ENCODE peak calls at places on chromosomes 12 and 14, in seven cellular contexts. One of them, this sample, is unnamed.

GRCh38 chr14:27553820-27554219 is 956.0 kb upstream of the NOVA1 start:
- DNase-seq in skeletal muscle cell: no peak
- DNase-seq in hepatocyte: no peak
- DNase-seq in mucosa of descending colon: no peak
- DNase-seq in tibial nerve: no peak
- DNase-seq in BJ: no peak
- DNase-seq in lower lobe of right lung: no peak
- DNase-seq in this sample: no peak

GRCh38 chr14:36829547-36829946 is 167.9 kb downstream of the PAX9 start:
- DNase-seq in lower lobe of right lung: no peak
- DNase-seq in mucosa of descending colon: no peak
- DNase-seq in skeletal muscle cell: no peak
- DNase-seq in tibial nerve: no peak
- DNase-seq in BJ: no peak
- DNase-seq in hepatocyte: no peak
- DNase-seq in this sample: no peak

GRCh38 chr14:40697221-40697620 is 909.5 kb upstream of the LRFN5 start:
- DNase-seq in BJ: no peak
- DNase-seq in mucosa of descending colon: no peak
- DNase-seq in lower lobe of right lung: no peak
- DNase-seq in hepatocyte: no peak
- DNase-seq in tibial nerve: no peak
- DNase-seq in skeletal muscle cell: no peak
- DNase-seq in this sample: no peak

GRCh38 chr12:60172266-60172665 is 576.4 kb downstream of the SLC16A7 start:
- DNase-seq in hepatocyte: no peak
- DNase-seq in skeletal muscle cell: no peak
- DNase-seq in mucosa of descending colon: no peak
- DNase-seq in lower lobe of right lung: no peak
- DNase-seq in tibial nerve: no peak
- DNase-seq in BJ: no peak
- DNase-seq in this sample: no peak

GRCh38 chr14:79781882-79782281 is 429.4 kb downstream of the DIO2 start:
- DNase-seq in skeletal muscle cell: no peak
- DNase-seq in mucosa of descending colon: no peak
- DNase-seq in hepatocyte: no peak
- DNase-seq in BJ: peak; percentile 41
- DNase-seq in lower lobe of right lung: no peak
- DNase-seq in tibial nerve: no peak
- DNase-seq in this sample: no peak

GRCh38 chr14:76306131-76306530 is 69.8 kb upstream of the ESRRB start:
- DNase-seq in BJ: no peak
- DNase-seq in mucosa of descending colon: no peak
- DNase-seq in hepatocyte: no peak
- DNase-seq in skeletal muscle cell: no peak
- DNase-seq in lower lobe of right lung: no peak
- DNase-seq in tibial nerve: no peak
- DNase-seq in this sample: no peak

GRCh38 chr14:102474934-102475333 is 34.6 kb downstream of the ANKRD9 start:
- DNase-seq in lower lobe of right lung: peak; percentile 76
- DNase-seq in tibial nerve: no peak
- DNase-seq in hepatocyte: no peak
- DNase-seq in mucosa of descending colon: peak; percentile 63
- DNase-seq in BJ: no peak
- DNase-seq in skeletal muscle cell: no peak
- DNase-seq in this sample: peak; percentile 85

GRCh38 chr12:54032627-54033100 is at the start of gene HOXC5:
- DNase-seq in hepatocyte: peak; percentile 86
- DNase-seq in mucosa of descending colon: peak; percentile 60
- DNase-seq in skeletal muscle cell: peak; percentile 61
- DNase-seq in tibial nerve: peak; percentile 78
- DNase-seq in lower lobe of right lung: no peak
- DNase-seq in BJ: no peak
- DNase-seq in this sample: peak; percentile 76

GRCh38 chr12:105278043-105278697 is 42.2 kb upstream of the APPL2 start:
- DNase-seq in hepatocyte: peak; percentile 42
- DNase-seq in BJ: no peak
- DNase-seq in skeletal muscle cell: no peak
- DNase-seq in mucosa of descending colon: no peak
- DNase-seq in lower lobe of right lung: no peak
- DNase-seq in tibial nerve: no peak
- DNase-seq in this sample: no peak

GRCh38 chr12:6945613-6946012 is 1.8 kb downstream of the C12orf57 start:
- DNase-seq in hepatocyte: no peak
- DNase-seq in skeletal muscle cell: no peak
- DNase-seq in tibial nerve: no peak
- DNase-seq in lower lobe of right lung: peak; percentile 47
- DNase-seq in mucosa of descending colon: peak; percentile 68
- DNase-seq in BJ: no peak
- DNase-seq in this sample: peak; percentile 17

GRCh38 chr12:47808049-47808448 is 11.7 kb downstream of the HDAC7 start:
- DNase-seq in skeletal muscle cell: no peak
- DNase-seq in BJ: no peak
- DNase-seq in hepatocyte: peak; percentile 49
- DNase-seq in tibial nerve: no peak
- DNase-seq in lower lobe of right lung: peak; percentile 72
- DNase-seq in mucosa of descending colon: peak; percentile 90
- DNase-seq in this sample: peak; percentile 69

GRCh38 chr12:47370421-47370820 is 290.7 kb upstream of the AMIGO2 start:
- DNase-seq in tibial nerve: no peak
- DNase-seq in BJ: no peak
- DNase-seq in lower lobe of right lung: no peak
- DNase-seq in mucosa of descending colon: no peak
- DNase-seq in hepatocyte: no peak
- DNase-seq in skeletal muscle cell: no peak
- DNase-seq in this sample: no peak

GRCh38 chr12:93979189-93979588 is 169.2 kb upstream of the PLXNC1 start:
- DNase-seq in tibial nerve: no peak
- DNase-seq in lower lobe of right lung: no peak
- DNase-seq in mucosa of descending colon: no peak
- DNase-seq in hepatocyte: peak; percentile 34
- DNase-seq in skeletal muscle cell: no peak
- DNase-seq in BJ: no peak
- DNase-seq in this sample: no peak

GRCh38 chr12:9651265-9651729 is 18.2 kb upstream of the CLEC2D start:
- DNase-seq in hepatocyte: no peak
- DNase-seq in mucosa of descending colon: no peak
- DNase-seq in lower lobe of right lung: no peak
- DNase-seq in BJ: peak; percentile 70
- DNase-seq in tibial nerve: no peak
- DNase-seq in skeletal muscle cell: no peak
- DNase-seq in this sample: no peak

GRCh38 chr14:84144166-84144565 is 1385.8 kb upstream of the FLRT2 start:
- DNase-seq in hepatocyte: no peak
- DNase-seq in lower lobe of right lung: no peak
- DNase-seq in tibial nerve: no peak
- DNase-seq in skeletal muscle cell: peak; percentile 16
- DNase-seq in mucosa of descending colon: no peak
- DNase-seq in BJ: no peak
- DNase-seq in this sample: no peak

GRCh38 chr12:8912910-8913309 is 1.4 kb upstream of the PHC1 start:
- DNase-seq in skeletal muscle cell: no peak
- DNase-seq in BJ: no peak
- DNase-seq in tibial nerve: no peak
- DNase-seq in hepatocyte: peak; percentile 24
- DNase-seq in lower lobe of right lung: no peak
- DNase-seq in mucosa of descending colon: no peak
- DNase-seq in this sample: no peak

GRCh38 chr12:116434155-116435065 is 124.8 kb upstream of the MAP1LC3B2 start:
- DNase-seq in BJ: peak; percentile 81
- DNase-seq in lower lobe of right lung: peak; percentile 87
- DNase-seq in mucosa of descending colon: peak; percentile 83
- DNase-seq in tibial nerve: peak; percentile 85
- DNase-seq in skeletal muscle cell: peak; percentile 78
- DNase-seq in hepatocyte: peak; percentile 93
- DNase-seq in this sample: peak; percentile 81

GRCh38 chr14:102940729-102941362 is 18.4 kb downstream of the AMN start:
- DNase-seq in mucosa of descending colon: no peak
- DNase-seq in tibial nerve: no peak
- DNase-seq in BJ: no peak
- DNase-seq in lower lobe of right lung: no peak
- DNase-seq in hepatocyte: no peak
- DNase-seq in skeletal muscle cell: no peak
- DNase-seq in this sample: no peak

GRCh38 chr14:61188196-61188595 is 92.9 kb downstream of the TMEM30B start:
- DNase-seq in mucosa of descending colon: peak; percentile 56
- DNase-seq in BJ: no peak
- DNase-seq in skeletal muscle cell: no peak
- DNase-seq in lower lobe of right lung: peak; percentile 45
- DNase-seq in tibial nerve: no peak
- DNase-seq in hepatocyte: no peak
- DNase-seq in this sample: peak; percentile 86

GRCh38 chr12:25800101-25800500 is 158.4 kb upstream of the RASSF8 start:
- DNase-seq in tibial nerve: no peak
- DNase-seq in skeletal muscle cell: no peak
- DNase-seq in lower lobe of right lung: no peak
- DNase-seq in hepatocyte: no peak
- DNase-seq in BJ: no peak
- DNase-seq in mucosa of descending colon: no peak
- DNase-seq in this sample: no peak

GRCh38 chr14:75342762-75343599 is 64.4 kb downstream of the FOS start:
- DNase-seq in BJ: no peak
- DNase-seq in skeletal muscle cell: no peak
- DNase-seq in tibial nerve: no peak
- DNase-seq in hepatocyte: no peak
- DNase-seq in mucosa of descending colon: no peak
- DNase-seq in lower lobe of right lung: no peak
- DNase-seq in this sample: no peak

GRCh38 chr12:53825246-53826081 is 73.7 kb upstream of the CISTR start:
- DNase-seq in BJ: no peak
- DNase-seq in hepatocyte: peak; percentile 61
- DNase-seq in skeletal muscle cell: no peak
- DNase-seq in lower lobe of right lung: no peak
- DNase-seq in mucosa of descending colon: no peak
- DNase-seq in tibial nerve: no peak
- DNase-seq in this sample: no peak

GRCh38 chr12:115394498-115395220 is 710.7 kb upstream of the TBX3 start:
- DNase-seq in mucosa of descending colon: no peak
- DNase-seq in tibial nerve: no peak
- DNase-seq in BJ: no peak
- DNase-seq in lower lobe of right lung: no peak
- DNase-seq in skeletal muscle cell: no peak
- DNase-seq in hepatocyte: peak; percentile 41
- DNase-seq in this sample: no peak

DNA sequence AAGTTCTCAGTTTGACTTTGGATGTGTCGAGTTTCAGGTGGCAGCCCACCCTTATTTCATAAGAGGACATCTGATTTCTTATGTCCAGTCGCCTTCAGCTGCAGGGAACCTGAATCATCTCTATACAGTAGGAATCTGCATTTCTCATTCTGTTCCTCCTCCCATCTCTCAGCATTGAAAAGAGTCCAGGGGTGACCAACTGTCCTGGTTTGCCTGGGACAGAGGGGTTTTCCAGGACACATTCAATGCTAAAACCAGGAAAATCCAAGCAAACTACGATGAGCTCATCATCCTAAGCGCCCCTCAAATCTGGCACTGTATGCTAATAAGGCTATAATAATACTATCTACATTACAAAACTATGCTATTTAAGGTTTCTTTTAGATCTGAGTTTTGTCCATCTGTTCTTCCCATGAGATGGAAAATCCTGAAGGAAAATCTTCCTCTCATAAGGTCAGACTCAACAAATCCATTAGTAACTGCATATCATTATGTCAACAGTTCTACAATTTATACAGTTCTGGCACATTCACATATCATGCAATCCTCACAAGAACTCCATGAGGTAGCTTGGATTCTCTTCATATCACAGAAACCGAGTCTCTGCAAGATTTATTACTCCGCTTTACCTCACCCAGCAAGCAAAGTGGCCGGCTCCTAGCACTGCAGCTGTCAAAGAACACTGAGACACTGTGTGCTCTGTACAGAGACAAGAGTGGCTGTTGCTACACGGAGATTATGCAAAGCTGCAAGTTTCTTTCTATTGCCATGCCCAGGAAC is 15.6 kb upstream of the CALM1 start:
- DNase-seq in BJ: no peak
- DNase-seq in skeletal muscle cell: peak; percentile 57
- DNase-seq in mucosa of descending colon: peak; percentile 67
- DNase-seq in tibial nerve: peak; percentile 36
- DNase-seq in hepatocyte: peak; percentile 80
- DNase-seq in lower lobe of right lung: no peak
- DNase-seq in this sample: peak; percentile 44
- H3K4me3 ChIP-seq in BJ: no peak overlapping the region
- H3K4me3 ChIP-seq in skeletal muscle cell: no peak overlapping the region
- H3K4me3 ChIP-seq in mucosa of descending colon: no peak overlapping the region
- H3K4me3 ChIP-seq in tibial nerve: peak overlapping the region; percentile 67
- H3K4me3 ChIP-seq in hepatocyte: no peak overlapping the region
- H3K4me3 ChIP-seq in lower lobe of right lung: no peak overlapping the region
- H3K4me3 ChIP-seq in this sample: peak overlapping the region; percentile 76

GRCh38 chr12:30792648-30793499 is 38.1 kb upstream of the CAPRIN2 start:
- DNase-seq in mucosa of descending colon: no peak
- DNase-seq in lower lobe of right lung: no peak
- DNase-seq in skeletal muscle cell: no peak
- DNase-seq in BJ: no peak
- DNase-seq in tibial nerve: no peak
- DNase-seq in hepatocyte: no peak
- DNase-seq in this sample: no peak

GRCh38 chr12:30794591-30795409 is 40.0 kb upstream of the CAPRIN2 start:
- DNase-seq in lower lobe of right lung: no peak
- DNase-seq in hepatocyte: peak; percentile 16
- DNase-seq in BJ: peak; percentile 21
- DNase-seq in tibial nerve: no peak
- DNase-seq in mucosa of descending colon: no peak
- DNase-seq in skeletal muscle cell: peak; percentile 71
- DNase-seq in this sample: no peak

GRCh38 chr12:30795410-30795659 is 40.6 kb upstream of the CAPRIN2 start:
- DNase-seq in lower lobe of right lung: no peak
- DNase-seq in mucosa of descending colon: no peak
- DNase-seq in hepatocyte: no peak
- DNase-seq in tibial nerve: no peak
- DNase-seq in BJ: no peak
- DNase-seq in skeletal muscle cell: no peak
- DNase-seq in this sample: no peak

GRCh38 chr12:30794020-30794419 is 39.3 kb upstream of the CAPRIN2 start:
- DNase-seq in skeletal muscle cell: no peak
- DNase-seq in lower lobe of right lung: no peak
- DNase-seq in BJ: no peak
- DNase-seq in tibial nerve: no peak
- DNase-seq in hepatocyte: no peak
- DNase-seq in mucosa of descending colon: no peak
- DNase-seq in this sample: no peak

GRCh38 chr12:30792085-30792484 is 37.3 kb upstream of the CAPRIN2 start:
- DNase-seq in mucosa of descending colon: no peak
- DNase-seq in BJ: no peak
- DNase-seq in tibial nerve: no peak
- DNase-seq in skeletal muscle cell: no peak
- DNase-seq in hepatocyte: no peak
- DNase-seq in lower lobe of right lung: no peak
- DNase-seq in this sample: no peak
- H3K4me3 ChIP-seq in mucosa of descending colon: no peak overlapping the region
- H3K4me3 ChIP-seq in BJ: no peak overlapping the region
- H3K4me3 ChIP-seq in tibial nerve: no peak overlapping the region
- H3K4me3 ChIP-seq in skeletal muscle cell: no peak overlapping the region
- H3K4me3 ChIP-seq in hepatocyte: no peak overlapping the region
- H3K4me3 ChIP-seq in lower lobe of right lung: no peak overlapping the region
- H3K4me3 ChIP-seq in this sample: no peak overlapping the region

GRCh38 chr12:124298685-124299410 is 4.0 kb downstream of the RFLNA start:
- DNase-seq in skeletal muscle cell: no peak
- DNase-seq in hepatocyte: no peak
- DNase-seq in mucosa of descending colon: no peak
- DNase-seq in tibial nerve: no peak
- DNase-seq in BJ: no peak
- DNase-seq in lower lobe of right lung: no peak
- DNase-seq in this sample: peak; percentile 41
- H3K4me3 ChIP-seq in skeletal muscle cell: no peak overlapping the region
- H3K4me3 ChIP-seq in hepatocyte: no peak overlapping the region
- H3K4me3 ChIP-seq in mucosa of descending colon: no peak overlapping the region
- H3K4me3 ChIP-seq in tibial nerve: no peak overlapping the region
- H3K4me3 ChIP-seq in BJ: no peak overlapping the region
- H3K4me3 ChIP-seq in lower lobe of right lung: no peak overlapping the region
- H3K4me3 ChIP-seq in this sample: no peak overlapping the region

GRCh38 chr12:88225776-88226175 is 83.7 kb downstream of the TMTC3 start:
- DNase-seq in mucosa of descending colon: no peak
- DNase-seq in BJ: no peak
- DNase-seq in lower lobe of right lung: no peak
- DNase-seq in skeletal muscle cell: no peak
- DNase-seq in tibial nerve: no peak
- DNase-seq in hepatocyte: no peak
- DNase-seq in this sample: no peak
- H3K4me3 ChIP-seq in mucosa of descending colon: no peak overlapping the region
- H3K4me3 ChIP-seq in BJ: no peak overlapping the region
- H3K4me3 ChIP-seq in lower lobe of right lung: no peak overlapping the region
- H3K4me3 ChIP-seq in skeletal muscle cell: no peak overlapping the region
- H3K4me3 ChIP-seq in tibial nerve: no peak overlapping the region
- H3K4me3 ChIP-seq in hepatocyte: no peak overlapping the region
- H3K4me3 ChIP-seq in this sample: no peak overlapping the region

This sample was measured in psoas muscle.